ENCODE peak calls at places on chromosomes 4 and X, in ten cellular contexts. N is GM04504, W is WTC11, M is HL-60, I is amniotic stem cell, T is ACHN, P is fibroblast of pulmonary artery, O is AML-193, A is HCT116, X is mucosa of gallbladder. C is an unnamed sample.

GRCh38 chr4:7043521-7044414 is 596 bp downstream of the TADA2B start:
- DNase-seq in N (no peak), W (peak), M (no peak), I (no peak), T (peak), P (peak), O (peak), A (no peak), X (peak), C (no peak)

GRCh38 chr4:143262838-143263237 is 73.8 kb upstream of the GAB1 start:
- DNase-seq in N (no peak), W (no peak), M (no peak), I (no peak), T (no peak), P (no peak), O (no peak), A (no peak), X (no peak), C (no peak)

GRCh38 chr4:13498464-13498863 is 14.3 kb upstream of the RAB28 start:
- DNase-seq in N (no peak), W (no peak), M (no peak), I (no peak), T (no peak), P (no peak), O (peak), A (no peak), X (no peak), C (no peak)

GRCh38 chrX:78029663-78030062 is 60.2 kb upstream of the PGAM4 start:
- DNase-seq in N (peak), W (peak), M (no peak), I (peak), T (peak), P (peak), O (no peak), A (no peak), X (no peak), C (peak)

GRCh38 chrX:129823523-129823922 is 20.2 kb downstream of the ZDHHC9 start:
- DNase-seq in N (no peak), W (no peak), M (no peak), I (no peak), T (no peak), P (no peak), O (no peak), A (no peak), X (no peak), C (no peak)

GRCh38 chr4:124641715-124642380 is 70.7 kb downstream of the ANKRD50 start:
- DNase-seq in N (peak), W (no peak), M (no peak), I (peak), T (peak), P (peak), O (peak), A (peak), X (no peak), C (peak)

GRCh38 chr4:169619518-169619957 is 840 bp upstream of the CLCN3 start:
- DNase-seq in N (no peak), W (peak), M (no peak), I (peak), T (peak), P (peak), O (peak), A (peak), X (peak), C (peak)

GRCh38 chr4:40119344-40119743 is 62.7 kb downstream of the N4BP2 start:
- DNase-seq in N (no peak), W (no peak), M (no peak), I (no peak), T (no peak), P (no peak), O (no peak), A (no peak), X (no peak), C (no peak)

GRCh38 chr4:33974270-33974669 is 2270.0 kb downstream of the ARAP2 start:
- DNase-seq in N (no peak), W (no peak), M (no peak), I (no peak), T (no peak), P (no peak), O (no peak), A (no peak), X (no peak), C (no peak)

GRCh38 chr4:51843309-51844156 is 580 bp downstream of the DCUN1D4 start:
- DNase-seq in N (peak), W (peak), M (peak), I (peak), T (peak), P (peak), O (peak), A (no peak), X (peak), C (peak)

GRCh38 chrX:64204701-64205440 is 637 bp downstream of the AMER1 start:
- DNase-seq in N (no peak), W (peak), M (peak), I (no peak), T (peak), P (peak), O (no peak), A (no peak), X (peak), C (peak)

GRCh38 chr4:108135549-108136209 is 33.1 kb downstream of the LEF1 start:
- DNase-seq in N (no peak), W (peak), M (no peak), I (no peak), T (no peak), P (no peak), O (no peak), A (no peak), X (no peak), C (peak)

GRCh38 chrX:19829817-19830216 is 57.6 kb downstream of the SH3KBP1 start:
- DNase-seq in N (no peak), W (no peak), M (no peak), I (no peak), T (no peak), P (no peak), O (no peak), A (no peak), X (no peak), C (no peak)

GRCh38 chr4:181143241-181143854 is 1099.9 kb upstream of the TENM3 start:
- DNase-seq in N (peak), W (peak), M (peak), I (peak), T (peak), P (peak), O (peak), A (peak), X (peak), C (peak)

GRCh38 chrX:21056636-21057035 is 317.6 kb upstream of the CNKSR2 start:
- DNase-seq in N (peak), W (no peak), M (no peak), I (no peak), T (no peak), P (peak), O (no peak), A (no peak), X (no peak), C (peak)

C was measured in foreskin keratinocyte.